ENCODE peak calls at places on chromosomes 5 and 9, in seven cellular contexts. B is stomach, Z is left lung, M is breast epithelium, T is tibial artery, X is endodermal cell, F is heart left ventricle. U is an unnamed sample.

GRCh38 chr9:134223091-134223490 is 58.7 kb upstream of the RNU6ATAC start:
- DNase-seq in B (no peak), Z (no peak), M (no peak), T (no peak), X (no peak), F (peak; percentile 5), U (peak; percentile 26)

GRCh38 chr5:5521029-5521428 is 98.6 kb downstream of the ICE1 start:
- DNase-seq in B (no peak), Z (no peak), M (no peak), T (no peak), X (peak; percentile 67), F (no peak), U (no peak)

GRCh38 chr9:38213591-38213990 is 144.6 kb upstream of the SHB start:
- DNase-seq in B (no peak), Z (no peak), M (no peak), T (peak; percentile 1), X (no peak), F (no peak), U (no peak)

GRCh38 chr5:27612161-27612560 is 573.8 kb upstream of the CDH9 start:
- DNase-seq in B (no peak), Z (no peak), M (no peak), T (no peak), X (no peak), F (no peak), U (no peak)

GRCh38 chr9:2021731-2022130 is 6.6 kb downstream of the SMARCA2 start:
- DNase-seq in B (no peak), Z (no peak), M (no peak), T (no peak), X (no peak), F (no peak), U (no peak)

GRCh38 chr5:158133369-158133768 is 274.4 kb upstream of the CLINT1 start:
- DNase-seq in B (no peak), Z (no peak), M (no peak), T (no peak), X (no peak), F (no peak), U (no peak)

GRCh38 chr5:136034492-136034891 is 5.7 kb downstream of the TGFBI start:
- DNase-seq in B (no peak), Z (no peak), M (no peak), T (no peak), X (peak; percentile 2), F (no peak), U (no peak)

GRCh38 chr5:152683205-152683604 is 278.1 kb upstream of the NMUR2 start:
- DNase-seq in B (no peak), Z (no peak), M (no peak), T (no peak), X (no peak), F (no peak), U (no peak)

GRCh38 chr5:17022296-17022695 is 86.2 kb upstream of the MYO10 start:
- DNase-seq in B (no peak), Z (no peak), M (no peak), T (no peak), X (no peak), F (no peak), U (no peak)

GRCh38 chr9:35538361-35539234 is 48.7 kb downstream of the RUSC2 start:
- DNase-seq in B (peak; percentile 35), Z (peak; percentile 80), M (no peak), T (peak; percentile 91), X (peak; percentile 87), F (peak; percentile 80), U (peak; percentile 78)

GRCh38 chr9:134208310-134208841 is 44.0 kb upstream of the RNU6ATAC start:
- DNase-seq in B (no peak), Z (no peak), M (no peak), T (no peak), X (no peak), F (peak; percentile 92), U (peak; percentile 52)

GRCh38 chr9:26471271-26471670 is 421.3 kb downstream of the CAAP1 start:
- DNase-seq in B (no peak), Z (no peak), M (no peak), T (no peak), X (no peak), F (no peak), U (no peak)

GRCh38 chr9:33718987-33719386 is 76.4 kb upstream of the PRSS3 start:
- DNase-seq in B (no peak), Z (peak; percentile 63), M (no peak), T (peak; percentile 70), X (no peak), F (peak; percentile 34), U (no peak)

GRCh38 chr9:137497921-137498719 is 39.0 kb upstream of the NSMF start:
- DNase-seq in B (no peak), Z (no peak), M (no peak), T (no peak), X (peak; percentile 40), F (no peak), U (no peak)

GRCh38 chr5:10724799-10725507 is 36.1 kb downstream of the DAP start:
- DNase-seq in B (peak; percentile 63), Z (no peak), M (no peak), T (peak; percentile 78), X (no peak), F (peak; percentile 74), U (no peak)

GRCh38 chr5:57004800-57005199 is 52.9 kb upstream of the MIER3 start:
- DNase-seq in B (no peak), Z (no peak), M (no peak), T (no peak), X (peak; percentile 51), F (no peak), U (no peak)

GRCh38 chr9:91395553-91396470 is 27.8 kb downstream of the NFIL3 start:
- DNase-seq in B (no peak), Z (no peak), M (no peak), T (no peak), X (no peak), F (no peak), U (no peak)

GRCh38 chr5:141821430-141821925 is 56.7 kb downstream of the PCDH1 start:
- DNase-seq in B (no peak), Z (no peak), M (no peak), T (no peak), X (peak; percentile 77), F (no peak), U (no peak)

GRCh38 chr9:114786251-114786650 is 19.6 kb downstream of the TNFSF15 start:
- DNase-seq in B (no peak), Z (no peak), M (no peak), T (no peak), X (no peak), F (no peak), U (no peak)

GRCh38 chr5:393846-394275 is 49.1 kb upstream of the EXOC3 start:
- DNase-seq in B (no peak), Z (peak; percentile 19), M (no peak), T (peak; percentile 29), X (peak; percentile 59), F (no peak), U (no peak)

GRCh38 chr9:137550958-137551655 is 572 bp upstream of the MRPL41 start:
- DNase-seq in B (no peak), Z (peak; percentile 53), M (no peak), T (no peak), X (no peak), F (peak; percentile 74), U (no peak)

GRCh38 chr5:149397530-149397929 is 18.4 kb upstream of the IL17B start:
- DNase-seq in B (no peak), Z (no peak), M (no peak), T (no peak), X (no peak), F (peak; percentile 9), U (peak; percentile 25)

GRCh38 chr9:73176450-73176875 is 24.8 kb downstream of the ANXA1 start:
- DNase-seq in B (no peak), Z (no peak), M (no peak), T (no peak), X (no peak), F (no peak), U (no peak)

GRCh38 chr5:170809551-170809950 is 26.0 kb downstream of the GABRP start:
- DNase-seq in B (peak; percentile 28), Z (no peak), M (no peak), T (no peak), X (peak; percentile 64), F (no peak), U (no peak)

GRCh38 chr9:6384732-6385131 is 28.3 kb upstream of the UHRF2 start:
- DNase-seq in B (no peak), Z (no peak), M (no peak), T (no peak), X (no peak), F (no peak), U (no peak)

GRCh38 chr9:89498845-89499480 is 1.1 kb upstream of the SEMA4D start:
- DNase-seq in B (peak; percentile 22), Z (no peak), M (no peak), T (no peak), X (no peak), F (no peak), U (no peak)

DNA sequence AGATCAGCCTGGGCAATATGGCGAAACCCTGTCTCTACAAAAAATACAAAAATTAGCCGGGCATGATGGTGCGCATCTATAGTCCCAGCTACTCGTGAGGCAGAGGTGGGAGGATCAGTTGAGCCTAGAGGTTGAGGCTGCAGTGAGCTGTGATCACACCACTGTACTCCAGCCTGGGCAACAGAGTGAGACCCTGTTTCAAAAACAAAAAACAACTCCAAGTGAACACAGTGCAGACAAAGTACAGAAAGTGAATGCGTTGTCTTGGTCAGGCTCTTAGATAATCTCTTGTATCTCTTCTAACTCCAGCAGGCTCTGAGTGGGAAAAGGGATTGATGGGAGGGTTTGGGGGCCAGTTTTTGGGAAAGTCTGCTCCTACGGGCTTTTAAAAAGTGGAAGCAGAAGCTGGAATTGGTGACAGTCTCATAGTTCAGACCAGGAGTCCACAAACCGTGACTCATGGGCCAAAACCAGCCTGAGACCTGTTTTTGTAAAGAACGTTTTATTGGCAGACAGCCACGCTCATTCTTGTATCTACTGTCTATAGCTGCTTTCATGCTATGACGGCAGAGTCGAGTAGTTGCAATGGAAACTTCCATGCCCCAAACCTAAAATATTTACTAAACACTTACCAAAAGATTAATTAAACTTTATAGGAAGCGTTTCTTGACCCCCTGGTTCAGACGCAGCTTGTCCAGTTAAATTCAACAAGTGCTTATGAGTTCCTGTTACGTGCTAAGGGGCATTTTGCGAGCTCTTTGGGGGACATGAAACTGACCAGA is 32.9 kb downstream of the NDST1 start:
- DNase-seq in B (peak; percentile 67), Z (peak; percentile 53), M (peak; percentile 68), T (peak; percentile 80), X (no peak), F (peak; percentile 81), U (peak; percentile 85)
- H3K4me1 ChIP-seq in B (peaks cover 29% of the 10 kb centered on the region), Z (peaks cover 4% of the 10 kb centered on the region), M (no peaks in the 10 kb centered on the region), T (no peaks in the 10 kb centered on the region), X (no peaks in the 10 kb centered on the region), F (peaks cover 25% of the 10 kb centered on the region), U (peaks cover 36% of the 10 kb centered on the region)

GRCh38 chr9:14080940-14081621 is 232.9 kb downstream of the NFIB start:
- DNase-seq in B (no peak), Z (no peak), M (no peak), T (no peak), X (no peak), F (no peak), U (no peak)
- TF ChIP-seq CTCF in B (no peak), Z (no peak), M (no peak), T (no peak), X (no peak), F (no peak), U (no peak)

GRCh38 chr5:95895223-95895622 is 66.4 kb downstream of the ELL2 start:
- DNase-seq in B (no peak), Z (no peak), M (no peak), T (no peak), X (no peak), F (no peak), U (no peak)
- H3K36me3 ChIP-seq in B (peaks cover 100% of the 10 kb centered on the region), Z (peaks cover 8% of the 10 kb centered on the region), M (no peaks in the 10 kb centered on the region), T (peaks cover 97% of the 10 kb centered on the region), X (peaks cover 99% of the 10 kb centered on the region), F (peaks cover 89% of the 10 kb centered on the region), U (peaks cover 2% of the 10 kb centered on the region)

GRCh38 chr9:95892690-95893089 is 17.2 kb downstream of the ERCC6L2 start:
- DNase-seq in B (no peak), Z (no peak), M (no peak), T (no peak), X (no peak), F (no peak), U (no peak)
- H3K4me1 ChIP-seq in B (peaks cover 5% of the 10 kb centered on the region), Z (no peaks in the 10 kb centered on the region), M (no peaks in the 10 kb centered on the region), T (no peaks in the 10 kb centered on the region), X (no peaks in the 10 kb centered on the region), F (no peaks in the 10 kb centered on the region), U (peaks cover 1% of the 10 kb centered on the region)